ENCODE peak calls at places on chromosomes 4 and X, in nine cellular contexts. J, D, C, I, V, B, N, Y and P are unnamed samples.

GRCh38 chr4:159443975-159444374 is 341.1 kb downstream of the RAPGEF2 start:
- DNase-seq in B (no peak), D (no peak), N (no peak), V (no peak), Y (no peak), C (no peak), J (no peak), I (no peak), P (no peak)

GRCh38 chr4:87521757-87522374 is 7.3 kb downstream of the SPARCL1 start:
- DNase-seq in C (no peak), D (no peak), B (no peak), V (no peak), I (no peak), N (no peak), Y (no peak), J (peak; percentile 19), P (no peak)

GRCh38 chrX:135707880-135708279 is 5.6 kb upstream of the CT45A1 start:
- DNase-seq in C (no peak), D (no peak), I (peak; percentile 20), J (peak; percentile 16), V (no peak), N (no peak), B (no peak), Y (peak; percentile 34), P (no peak)

GRCh38 chrX:19673334-19674040 is 158.2 kb upstream of the MAP3K15 start:
- DNase-seq in D (peak; percentile 56), I (no peak), J (peak; percentile 82), C (no peak), B (peak; percentile 51), N (peak; percentile 48), Y (peak; percentile 47), V (peak; percentile 77), P (no peak)

GRCh38 chr4:45539142-45539814 is 584.6 kb downstream of the GABRG1 start:
- DNase-seq in V (no peak), C (no peak), N (no peak), I (no peak), B (no peak), Y (no peak), J (no peak), D (no peak), P (no peak)

GRCh38 chr4:83054928-83055327 is 19.9 kb downstream of the COPS4 start:
- DNase-seq in I (no peak), D (no peak), C (peak; percentile 8), N (no peak), J (peak; percentile 10), V (no peak), Y (no peak), B (no peak), P (no peak)

GRCh38 chr4:94626942-94627341 is 130.8 kb upstream of the BMPR1B start:
- DNase-seq in I (no peak), Y (no peak), N (no peak), B (no peak), D (no peak), V (no peak), J (no peak), C (no peak), P (no peak)

GRCh38 chr4:144715230-144715629 is 69.3 kb downstream of the HHIP start:
- DNase-seq in C (no peak), Y (no peak), I (no peak), V (no peak), D (no peak), J (no peak), N (no peak), B (no peak), P (no peak)

GRCh38 chr4:33482773-33483172 is 2761.5 kb downstream of the ARAP2 start:
- DNase-seq in Y (peak; percentile 19), D (no peak), I (no peak), J (no peak), C (no peak), N (no peak), V (no peak), B (no peak), P (no peak)

GRCh38 chrX:121931567-121931966 is 884.2 kb downstream of the GLUD2 start:
- DNase-seq in Y (no peak), B (no peak), J (no peak), V (no peak), C (no peak), N (no peak), I (no peak), D (no peak), P (no peak)

GRCh38 chrX:103254171-103254824 is 657 bp downstream of the TCEAL8 start:
- DNase-seq in B (peak; percentile 24), I (peak; percentile 88), N (peak; percentile 68), D (peak; percentile 22), C (peak; percentile 23), Y (peak; percentile 59), J (peak; percentile 48), V (no peak), P (no peak)

GRCh38 chr4:156892695-156893211 is 78.8 kb downstream of the PDGFC start:
- DNase-seq in V (no peak), Y (no peak), N (no peak), C (no peak), J (no peak), I (no peak), D (no peak), B (no peak), P (no peak)

GRCh38 chr4:8510191-8510590 is 69.6 kb downstream of the TRMT44 start:
- DNase-seq in N (no peak), D (no peak), B (no peak), Y (no peak), I (no peak), J (no peak), C (no peak), V (no peak), P (no peak)

GRCh38 chrX:13762015-13762414 is 27.5 kb downstream of the OFD1 start:
- DNase-seq in C (no peak), J (no peak), B (no peak), Y (no peak), D (no peak), I (peak; percentile 30), N (no peak), V (no peak), P (no peak)
- H3K27ac ChIP-seq in C (no peak overlapping the region), J (no peak overlapping the region), B (no peak overlapping the region), Y (no peak overlapping the region), D (no peak overlapping the region), I (no peak overlapping the region), N (no peak overlapping the region), V (no peak overlapping the region), P (no peak overlapping the region)

GRCh38 chr4:176788971-176789370 is 3.8 kb downstream of the VEGFC start:
- DNase-seq in N (no peak), Y (no peak), D (no peak), C (no peak), B (no peak), I (no peak), V (no peak), J (no peak), P (no peak)
- H3K4me3 ChIP-seq in N (no peak overlapping the region), Y (no peak overlapping the region), D (no peak overlapping the region), C (no peak overlapping the region), B (no peak overlapping the region), I (no peak overlapping the region), V (no peak overlapping the region), J (no peak overlapping the region), P (no peak overlapping the region)

GRCh38 chr4:147580396-147580795 is 36.8 kb upstream of the TMEM184C start:
- DNase-seq in J (no peak), N (no peak), I (no peak), B (no peak), V (no peak), D (no peak), Y (no peak), C (no peak), P (no peak)
- H3K4me1 ChIP-seq in J (peaks cover 8% of the 10 kb centered on the region), N (peaks cover 2% of the 10 kb centered on the region), I (no peaks in the 10 kb centered on the region), B (no peaks in the 10 kb centered on the region), V (no peaks in the 10 kb centered on the region), D (no peaks in the 10 kb centered on the region), Y (no peaks in the 10 kb centered on the region), C (no peaks in the 10 kb centered on the region), P (no peaks in the 10 kb centered on the region)

GRCh38 chrX:15737188-15737956 is 698 bp upstream of the CA5B start:
- DNase-seq in D (no peak), N (no peak), C (peak; percentile 20), J (no peak), V (no peak), Y (no peak), B (no peak), I (no peak), P (no peak)
- H3K27ac ChIP-seq in D (peak overlapping the region; percentile 71), N (no peak overlapping the region), C (peak overlapping the region; percentile 38), J (no peak overlapping the region), V (peak overlapping the region; percentile 58), Y (no peak overlapping the region), B (peak overlapping the region; percentile 70), I (no peak overlapping the region), P (peak overlapping the region; percentile 90)

GRCh38 chr4:39237179-39237578 is 54.9 kb downstream of the WDR19 start:
- DNase-seq in V (no peak), Y (no peak), B (no peak), I (no peak), J (no peak), N (no peak), D (no peak), C (no peak), P (no peak)

GRCh38 chr4:39235021-39235420 is 52.7 kb downstream of the WDR19 start:
- DNase-seq in C (no peak), Y (no peak), B (no peak), N (no peak), D (no peak), J (no peak), V (no peak), I (no peak), P (no peak)

GRCh38 chr4:39233114-39233513 is 50.8 kb downstream of the WDR19 start:
- DNase-seq in B (no peak), N (no peak), C (no peak), I (no peak), V (no peak), D (no peak), Y (no peak), J (no peak), P (no peak)

GRCh38 chr4:39233783-39234182 is 51.5 kb downstream of the WDR19 start:
- DNase-seq in V (no peak), J (no peak), D (no peak), Y (no peak), I (no peak), C (no peak), B (no peak), N (no peak), P (no peak)

GRCh38 chr4:39235701-39236100 is 53.4 kb downstream of the WDR19 start:
- DNase-seq in B (no peak), I (no peak), J (no peak), N (no peak), D (no peak), V (no peak), C (no peak), Y (no peak), P (no peak)
- H3K4me3 ChIP-seq in B (no peak overlapping the region), I (no peak overlapping the region), J (no peak overlapping the region), N (no peak overlapping the region), D (no peak overlapping the region), V (no peak overlapping the region), C (no peak overlapping the region), Y (no peak overlapping the region), P (no peak overlapping the region)

DNA sequence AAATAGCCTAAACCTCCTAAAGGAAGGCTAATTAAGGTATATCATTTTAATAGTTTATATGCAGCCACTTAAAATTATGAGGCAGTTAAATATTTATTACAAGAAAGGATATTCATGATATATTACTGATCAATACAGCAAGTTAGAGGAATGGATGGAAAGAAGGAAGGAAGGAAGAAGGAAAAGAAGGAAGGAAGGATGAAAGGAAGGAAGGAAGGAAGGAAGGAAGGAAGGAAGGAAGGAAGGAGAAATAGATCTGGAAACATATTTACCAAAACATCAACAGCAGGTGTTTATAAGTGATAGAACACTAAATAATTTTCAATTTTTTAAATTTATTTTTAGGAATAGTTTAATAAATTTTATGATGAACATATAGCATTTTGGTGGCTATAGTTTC is 17.5 kb downstream of the SLC7A11 start:
- DNase-seq in B (no peak), C (no peak), V (no peak), Y (no peak), D (no peak), J (no peak), N (no peak), I (no peak), P (no peak)
- H3K4me1 ChIP-seq in B (no peaks in the 10 kb centered on the region), C (no peaks in the 10 kb centered on the region), V (peaks cover 2% of the 10 kb centered on the region), Y (peaks cover 6% of the 10 kb centered on the region), D (no peaks in the 10 kb centered on the region), J (no peaks in the 10 kb centered on the region), N (no peaks in the 10 kb centered on the region), I (peaks cover 70% of the 10 kb centered on the region), P (no peaks in the 10 kb centered on the region)